ENCODE peak calls at places on chromosomes 7 and 10, in nine cellular contexts. Q, T, H, X, L, V, J, C and E are unnamed samples.

GRCh38 chr7:98265841-98266271 is 13.8 kb upstream of the TECPR1 start:
- DNase-seq in J (no peak), H (no peak), X (no peak), V (peak; percentile 89), L (no peak), T (no peak), Q (peak; percentile 66), C (no peak), E (peak; percentile 67)

GRCh38 chr10:98920362-98920761 is 315.3 kb downstream of the HPSE2 start:
- DNase-seq in C (no peak), H (no peak), X (no peak), J (peak; percentile 15), V (no peak), L (no peak), T (no peak), Q (no peak), E (no peak)

GRCh38 chr10:102602272-102603045 is 41.8 kb upstream of the TRIM8 start:
- DNase-seq in L (no peak), C (no peak), T (no peak), Q (no peak), V (no peak), X (peak; percentile 50), H (no peak), J (peak; percentile 51), E (no peak)

GRCh38 chr10:126650164-126650563 is 20.3 kb downstream of the C10orf90 start:
- DNase-seq in V (no peak), C (no peak), L (no peak), J (no peak), Q (no peak), H (no peak), X (no peak), T (no peak), E (no peak)

GRCh38 chr10:3811331-3811870 is 26.4 kb upstream of the KLF6 start:
- DNase-seq in J (peak; percentile 85), T (no peak), C (no peak), X (no peak), Q (peak; percentile 80), L (no peak), V (no peak), H (no peak), E (no peak)

GRCh38 chr7:29977926-29978652 is 11.5 kb downstream of the SCRN1 start:
- DNase-seq in Q (no peak), L (no peak), C (no peak), X (no peak), J (no peak), V (no peak), H (peak; percentile 28), T (no peak), E (no peak)

GRCh38 chr7:139714163-139714901 is 63.5 kb downstream of the HIPK2 start:
- DNase-seq in V (no peak), J (no peak), T (no peak), L (no peak), X (peak; percentile 66), Q (no peak), H (no peak), C (peak; percentile 84), E (no peak)

GRCh38 chr10:8566737-8567136 is 512.2 kb downstream of the GATA3 start:
- DNase-seq in L (no peak), V (no peak), Q (no peak), J (no peak), T (no peak), H (no peak), X (no peak), C (no peak), E (no peak)

GRCh38 chr10:1420663-1421362 is 316.5 kb downstream of the ADARB2 start:
- DNase-seq in L (peak; percentile 85), V (peak; percentile 82), J (peak; percentile 2), H (peak; percentile 51), T (no peak), Q (peak; percentile 49), X (no peak), C (no peak), E (peak; percentile 35)

GRCh38 chr10:106864031-106864430 is 300.5 kb downstream of the SORCS1 start:
- DNase-seq in T (no peak), V (no peak), Q (no peak), J (no peak), L (no peak), X (no peak), H (no peak), C (no peak), E (no peak)

GRCh38 chr7:81770823-81771222 is 976 bp upstream of the HGF start:
- DNase-seq in H (no peak), X (no peak), Q (no peak), J (no peak), V (no peak), L (no peak), C (no peak), T (no peak), E (no peak)

GRCh38 chr10:1488970-1489548 is 248.3 kb downstream of the ADARB2 start:
- DNase-seq in J (no peak), H (no peak), X (no peak), T (no peak), Q (no peak), L (no peak), C (no peak), V (no peak), E (no peak)

GRCh38 chr7:111953611-111954010 is 252.6 kb downstream of the DOCK4 start:
- DNase-seq in Q (no peak), H (peak; percentile 77), L (peak; percentile 41), X (no peak), V (no peak), T (no peak), J (peak; percentile 14), C (no peak), E (no peak)

GRCh38 chr10:68516766-68517165 is 10.6 kb downstream of the SLC25A16 start:
- DNase-seq in T (no peak), H (no peak), Q (peak; percentile 5), C (no peak), V (no peak), J (peak; percentile 44), X (no peak), L (peak; percentile 51), E (no peak)

GRCh38 chr10:65284495-65285041 is 1641.3 kb upstream of the LRRTM3 start:
- DNase-seq in V (no peak), T (no peak), C (no peak), L (no peak), X (no peak), H (no peak), J (no peak), Q (no peak), E (no peak)

GRCh38 chr10:21427804-21428481 is 97.5 kb downstream of the SKIDA1 start:
- DNase-seq in J (peak; percentile 34), Q (peak; percentile 18), X (no peak), L (no peak), V (peak; percentile 77), H (peak; percentile 24), T (no peak), C (no peak), E (no peak)

GRCh38 chr10:32349968-32350738 is 3.2 kb upstream of the EPC1 start:
- DNase-seq in V (no peak), Q (no peak), L (no peak), H (peak; percentile 66), J (no peak), T (no peak), C (no peak), X (no peak), E (no peak)
- H3K4me3 ChIP-seq in V (no peak overlapping the region), Q (no peak overlapping the region), L (no peak overlapping the region), H (no peak overlapping the region), J (no peak overlapping the region), T (no peak overlapping the region), C (no peak overlapping the region), X (no peak overlapping the region), E (no peak overlapping the region)

DNA sequence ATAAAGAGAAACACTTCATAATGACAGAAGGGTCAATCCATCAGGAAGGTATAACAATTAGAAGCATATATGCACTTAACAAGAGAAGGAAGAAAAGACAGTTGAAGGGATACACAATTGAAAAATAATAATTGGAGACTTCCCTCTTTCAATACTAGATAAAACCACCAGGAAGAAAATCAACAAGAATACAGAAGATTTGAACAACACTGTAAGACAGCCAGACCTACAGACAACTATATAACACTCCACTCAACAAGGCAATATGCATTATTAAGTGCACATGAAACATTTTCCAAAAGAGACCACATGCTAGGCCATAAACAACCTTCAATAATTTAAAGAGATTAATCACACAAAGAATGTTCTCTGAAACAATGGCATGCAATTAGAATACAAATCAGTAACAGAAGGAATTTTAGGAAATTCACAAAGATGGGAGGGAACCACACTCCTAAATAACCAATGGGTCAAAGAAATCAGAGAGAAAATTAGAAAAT is 35.1 kb downstream of the ZNF438 start:
- DNase-seq in Q (no peak), T (no peak), X (no peak), L (no peak), J (no peak), H (no peak), C (no peak), V (no peak), E (no peak)
- H3K4me3 ChIP-seq in Q (no peak overlapping the region), T (no peak overlapping the region), X (no peak overlapping the region), L (no peak overlapping the region), J (no peak overlapping the region), H (no peak overlapping the region), C (no peak overlapping the region), V (no peak overlapping the region), E (no peak overlapping the region)

GRCh38 chr7:137987968-137988367 is 13.9 kb downstream of the CREB3L2 start:
- DNase-seq in C (no peak), Q (no peak), T (no peak), X (no peak), L (no peak), V (no peak), H (no peak), J (no peak), E (no peak)

GRCh38 chr7:137986252-137987010 is 15.5 kb downstream of the CREB3L2 start:
- DNase-seq in L (no peak), C (no peak), T (no peak), H (peak; percentile 79), J (peak; percentile 96), X (no peak), Q (no peak), V (no peak), E (no peak)

GRCh38 chr7:137985897-137986251 is 16.0 kb downstream of the CREB3L2 start:
- DNase-seq in V (no peak), J (no peak), X (no peak), T (no peak), C (no peak), H (no peak), L (no peak), Q (no peak), E (no peak)

GRCh38 chr7:137987563-137987962 is 14.3 kb downstream of the CREB3L2 start:
- DNase-seq in H (no peak), T (no peak), Q (no peak), J (no peak), V (no peak), L (no peak), X (no peak), C (no peak), E (no peak)

DNA sequence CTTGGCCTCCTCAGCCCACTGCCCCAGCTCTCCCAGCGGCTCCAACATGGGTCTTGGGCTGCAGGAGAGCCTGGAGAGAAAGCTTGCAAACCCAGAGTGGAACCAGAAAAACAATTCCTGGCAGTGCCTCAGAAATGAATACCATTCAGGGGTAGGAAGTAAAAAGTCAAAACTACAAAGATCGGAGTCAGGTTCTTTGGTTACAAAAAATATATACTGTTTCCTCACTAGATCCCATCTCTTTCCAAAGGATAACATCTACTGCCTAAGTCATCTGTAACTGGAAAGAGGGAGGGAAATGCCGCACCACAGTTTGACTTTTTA is 14.9 kb downstream of the CREB3L2 start:
- DNase-seq in V (no peak), J (no peak), H (no peak), L (no peak), Q (no peak), T (no peak), X (no peak), C (no peak), E (no peak)
- H3K4me3 ChIP-seq in V (no peak overlapping the region), J (peak overlapping the region; percentile 39), H (peak overlapping the region; percentile 36), L (no peak overlapping the region), Q (no peak overlapping the region), T (peak overlapping the region; percentile 14), X (no peak overlapping the region), C (no peak overlapping the region), E (no peak overlapping the region)

GRCh38 chr7:128037081-128037480 is 5.8 kb upstream of the LRRC4 start:
- DNase-seq in T (no peak), X (no peak), L (no peak), C (no peak), V (no peak), H (no peak), J (no peak), Q (no peak), E (no peak)
- H3K4me3 ChIP-seq in T (no peak overlapping the region), X (no peak overlapping the region), L (no peak overlapping the region), C (no peak overlapping the region), V (no peak overlapping the region), H (no peak overlapping the region), J (no peak overlapping the region), Q (no peak overlapping the region), E (no peak overlapping the region)